ENCODE peak calls at places on chromosomes 2 and 18, in eight cellular contexts. J is lower lobe of right lung; Z is prostate gland; F is heart right ventricle; U is GM23248; R is mesenchymal stem cell; O is osteoblast; Y is CD8-positive, alpha-beta memory T cell. X is an unnamed sample. For H3K4me1 and H3K27me3, the result is how much of the 10 kb centered on the place peaks cover.

GRCh38 chr2:18910843-18911242 is 321.5 kb upstream of the NT5C1B start:
- DNase-seq in U (peak), F (no peak), R (peak), Y (no peak), Z (no peak), O (peak), J (no peak), X (no peak)

GRCh38 chr18:49898421-49898820 is 85.1 kb upstream of the ACAA2 start:
- DNase-seq in Y (peak), F (no peak), Z (peak), O (peak), R (peak), U (peak), J (no peak), X (peak)

GRCh38 chr2:43049836-43050796 is 176.3 kb downstream of the ZFP36L2 start:
- DNase-seq in R (no peak), Z (no peak), F (no peak), Y (no peak), O (peak), U (no peak), J (no peak), X (no peak)

GRCh38 chr2:78418041-78418440 is 607.5 kb upstream of the REG3G start:
- DNase-seq in J (no peak), O (no peak), Z (no peak), Y (no peak), R (peak), U (no peak), F (no peak), X (no peak)

GRCh38 chr18:44143054-44143453 is 537.6 kb upstream of the SETBP1 start:
- DNase-seq in J (no peak), Y (no peak), R (no peak), U (no peak), F (no peak), Z (no peak), O (no peak), X (no peak)

GRCh38 chr2:98346259-98347236 is at the start of gene CNGA3:
- DNase-seq in J (no peak), U (peak), R (peak), Y (no peak), F (no peak), Z (no peak), O (peak), X (no peak)

GRCh38 chr2:191573216-191573615 is 104.7 kb upstream of the NABP1 start:
- DNase-seq in R (no peak), F (no peak), J (no peak), O (no peak), Y (no peak), U (no peak), Z (no peak), X (no peak)

GRCh38 chr2:177429688-177430325 is 37.2 kb downstream of the AGPS start:
- DNase-seq in Z (no peak), J (no peak), Y (no peak), F (no peak), R (peak), U (peak), O (peak), X (no peak)

GRCh38 chr2:207475546-207475945 is 54.2 kb upstream of the CREB1 start:
- DNase-seq in Z (no peak), F (no peak), J (no peak), Y (no peak), R (no peak), O (no peak), U (peak), X (no peak)

GRCh38 chr18:26004827-26005226 is 85.6 kb downstream of the SS18 start:
- DNase-seq in U (no peak), F (no peak), O (no peak), R (no peak), J (no peak), Z (no peak), Y (no peak), X (no peak)

GRCh38 chr2:157509755-157510154 is 65.9 kb upstream of the CYTIP start:
- DNase-seq in Y (no peak), Z (no peak), U (no peak), F (no peak), J (no peak), O (no peak), R (no peak), X (no peak)

GRCh38 chr2:2742745-2743144 is 411.7 kb upstream of the MYT1L start:
- DNase-seq in U (peak), R (no peak), J (no peak), Y (no peak), F (no peak), O (peak), Z (no peak), X (no peak)

GRCh38 chr2:69241039-69241586 is 145.9 kb downstream of the GFPT1 start:
- DNase-seq in J (no peak), Y (no peak), U (no peak), O (no peak), Z (no peak), F (no peak), R (no peak), X (no peak)

GRCh38 chr2:159285929-159286708 is at the start of gene WDSUB1:
- DNase-seq in Y (no peak), J (peak), O (peak), F (peak), Z (peak), U (peak), R (peak), X (no peak)

GRCh38 chr2:144516417-144516980 is 3.4 kb downstream of the ZEB2 start:
- DNase-seq in J (peak), F (peak), R (no peak), Y (no peak), O (peak), U (peak), Z (no peak), X (no peak)

GRCh38 chr2:164967781-164968228 is 12.5 kb upstream of the SLC38A11 start:
- DNase-seq in J (no peak), F (no peak), Y (no peak), O (peak), R (peak), U (peak), Z (peak), X (no peak)

GRCh38 chr2:109173311-109174171 is 44.5 kb downstream of the SH3RF3 start:
- DNase-seq in J (no peak), F (peak), R (peak), O (no peak), Z (peak), Y (no peak), U (peak), X (no peak)

GRCh38 chr18:62131305-62131909 is 55.4 kb downstream of the PIGN start:
- DNase-seq in Z (peak), Y (peak), F (peak), U (peak), R (peak), J (no peak), O (peak), X (peak)

GRCh38 chr2:65025453-65026128 is 30.6 kb upstream of the CEP68 start:
- DNase-seq in J (no peak), R (no peak), Z (no peak), Y (no peak), U (no peak), F (no peak), O (no peak), X (no peak)

GRCh38 chr2:117858892-117859531 is 44.5 kb downstream of the DDX18 start:
- DNase-seq in Z (no peak), R (no peak), O (no peak), U (peak), J (peak), F (no peak), Y (no peak), X (no peak)

GRCh38 chr2:72915907-72916742 is 1.2 kb upstream of the EMX1 start:
- DNase-seq in Z (peak), F (no peak), J (no peak), O (peak), R (peak), Y (peak), U (peak), X (peak)

GRCh38 chr2:39632871-39633270 is 32.8 kb upstream of the TMEM178A start:
- DNase-seq in Y (no peak), J (no peak), Z (no peak), U (peak), R (no peak), O (peak), F (no peak), X (no peak)

GRCh38 chr2:160054984-160055725 is 7.3 kb downstream of the PLA2R1 start:
- DNase-seq in U (peak), Z (no peak), Y (no peak), O (peak), F (no peak), R (no peak), J (no peak), X (no peak)

GRCh38 chr2:35163948-35164347 is 1191.6 kb upstream of the CRIM1 start:
- DNase-seq in F (no peak), J (no peak), U (no peak), Y (no peak), O (no peak), R (no peak), Z (no peak), X (no peak)

GRCh38 chr2:143452817-143453462 is 323.7 kb downstream of the ARHGAP15 start:
- DNase-seq in F (no peak), J (no peak), U (no peak), R (no peak), O (no peak), Y (peak), Z (no peak), X (peak)

GRCh38 chr2:215479536-215480240 is 43.8 kb upstream of the FN1 start:
- DNase-seq in R (no peak), Z (no peak), Y (no peak), J (no peak), F (no peak), O (no peak), U (no peak), X (no peak)

GRCh38 chr2:176239016-176239415 is 30.2 kb upstream of the MTX2 start:
- DNase-seq in Z (no peak), R (no peak), O (no peak), J (no peak), F (no peak), Y (no peak), U (no peak), X (no peak)

GRCh38 chr2:10475221-10475722 is 27.1 kb upstream of the ODC1 start:
- DNase-seq in R (no peak), Z (no peak), U (no peak), Y (no peak), F (no peak), O (peak), J (no peak), X (no peak)

GRCh38 chr2:45014016-45014702 is 4.9 kb upstream of the SIX2 start:
- DNase-seq in Y (no peak), R (no peak), U (peak), Z (no peak), J (no peak), O (peak), F (peak), X (no peak)

GRCh38 chr2:168889635-168890005 is 610 bp downstream of the SPC25 start:
- DNase-seq in F (no peak), R (no peak), O (no peak), Y (no peak), Z (no peak), U (no peak), J (no peak), X (no peak)

GRCh38 chr2:33321236-33321731 is 155.2 kb upstream of the RASGRP3 start:
- DNase-seq in F (no peak), R (peak), J (no peak), Y (no peak), Z (no peak), O (peak), U (peak), X (no peak)

GRCh38 chr2:144117079-144117478 is 402.8 kb downstream of the ZEB2 start:
- DNase-seq in Y (no peak), U (no peak), Z (no peak), F (no peak), J (no peak), R (no peak), O (peak), X (no peak)

GRCh38 chr2:9757430-9758287 is 85.6 kb upstream of the TAF1B start:
- DNase-seq in Z (no peak), R (peak), Y (no peak), J (no peak), O (peak), U (peak), F (no peak), X (no peak)

GRCh38 chr2:175001546-175001945 is 3.6 kb downstream of the CHN1 start:
- DNase-seq in J (no peak), U (no peak), R (no peak), F (no peak), Y (no peak), O (no peak), Z (no peak), X (no peak)

GRCh38 chr2:3595985-3596384 is 1.1 kb downstream of the COLEC11 start:
- DNase-seq in J (no peak), R (peak), F (no peak), Z (no peak), U (no peak), Y (no peak), O (no peak), X (no peak)

GRCh38 chr2:223442874-223443273 is 159.3 kb downstream of the SCG2 start:
- DNase-seq in O (no peak), F (no peak), Y (no peak), R (peak), Z (no peak), U (peak), J (no peak), X (no peak)

GRCh38 chr2:235614900-235615712 is 121.3 kb downstream of the AGAP1 start:
- DNase-seq in F (peak), Z (no peak), Y (no peak), R (peak), O (peak), J (no peak), U (peak), X (no peak)

GRCh38 chr2:205574041-205574440 is 108.3 kb upstream of the NRP2 start:
- DNase-seq in Z (no peak), F (no peak), U (peak), Y (no peak), J (no peak), O (no peak), R (peak), X (no peak)

DNA sequence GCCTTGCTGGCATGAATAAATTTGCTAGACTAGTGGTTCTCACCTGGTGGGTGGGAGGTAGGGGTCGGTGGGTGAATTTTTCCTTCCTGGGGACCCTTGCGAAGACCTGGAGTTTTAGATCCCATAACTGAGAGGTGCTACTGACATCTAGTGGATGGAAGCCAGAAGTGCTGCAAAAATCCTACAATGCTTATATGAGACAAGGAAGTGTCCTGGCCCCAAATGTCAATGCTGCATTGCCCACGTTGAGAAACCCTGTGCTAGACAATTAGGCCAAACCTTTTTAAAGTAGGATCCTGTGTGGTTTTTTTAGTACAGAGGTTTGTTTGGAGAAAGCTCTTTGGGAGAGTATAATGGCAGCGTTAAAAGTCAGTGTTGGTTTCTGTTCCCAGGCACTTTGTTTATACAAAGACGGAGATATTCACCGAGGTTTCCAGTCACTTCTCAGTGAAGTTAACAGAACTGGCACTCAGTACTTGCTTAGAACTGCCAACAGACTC is 9.6 kb downstream of the SERPINB8 start:
- DNase-seq in O (peak), Z (peak), F (no peak), U (peak), Y (peak), R (peak), J (no peak), X (no peak)
- H3K4me3 ChIP-seq in O (peak), Z (peak), F (peak), U (peak), Y (no peak), R (peak), J (peak), X (no peak)

DNA sequence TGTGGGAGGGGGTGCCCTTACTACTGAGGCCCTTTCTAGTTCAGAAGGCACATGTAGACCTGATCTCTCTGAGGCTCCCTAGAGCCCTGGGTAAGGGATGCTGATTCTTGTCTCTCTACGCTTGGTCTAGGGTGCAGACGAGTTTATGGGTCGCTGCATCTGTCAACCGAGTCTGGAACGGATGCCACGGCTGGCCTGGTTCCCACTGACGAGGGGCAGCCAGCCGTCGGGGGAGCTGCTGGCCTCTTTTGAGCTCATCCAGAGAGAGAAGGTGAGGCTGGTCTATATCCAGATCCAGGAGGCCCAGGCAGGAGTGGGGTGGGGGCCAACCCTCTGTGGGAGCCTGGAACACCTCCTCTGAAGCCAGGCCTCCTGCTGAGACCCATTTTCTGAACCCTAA is 147.2 kb downstream of the DYSF start:
- DNase-seq in R (no peak), F (no peak), O (peak), J (no peak), Z (no peak), Y (no peak), U (no peak), X (no peak)
- H3K4me1 ChIP-seq in R (under half), F (under half), O (under half), J (under half), Z (under half), Y (under half), U (under half), X (under half)

GRCh38 chr18:48136051-48136543 is 205.6 kb upstream of the SMAD2 start:
- DNase-seq in Y (no peak), U (no peak), O (peak), J (peak), F (peak), Z (no peak), R (no peak), X (no peak)
- H3K27me3 ChIP-seq in Y (under half), U (half or more), O (under half), J (under half), F (under half), Z (under half), R (under half), X (under half)

DNA sequence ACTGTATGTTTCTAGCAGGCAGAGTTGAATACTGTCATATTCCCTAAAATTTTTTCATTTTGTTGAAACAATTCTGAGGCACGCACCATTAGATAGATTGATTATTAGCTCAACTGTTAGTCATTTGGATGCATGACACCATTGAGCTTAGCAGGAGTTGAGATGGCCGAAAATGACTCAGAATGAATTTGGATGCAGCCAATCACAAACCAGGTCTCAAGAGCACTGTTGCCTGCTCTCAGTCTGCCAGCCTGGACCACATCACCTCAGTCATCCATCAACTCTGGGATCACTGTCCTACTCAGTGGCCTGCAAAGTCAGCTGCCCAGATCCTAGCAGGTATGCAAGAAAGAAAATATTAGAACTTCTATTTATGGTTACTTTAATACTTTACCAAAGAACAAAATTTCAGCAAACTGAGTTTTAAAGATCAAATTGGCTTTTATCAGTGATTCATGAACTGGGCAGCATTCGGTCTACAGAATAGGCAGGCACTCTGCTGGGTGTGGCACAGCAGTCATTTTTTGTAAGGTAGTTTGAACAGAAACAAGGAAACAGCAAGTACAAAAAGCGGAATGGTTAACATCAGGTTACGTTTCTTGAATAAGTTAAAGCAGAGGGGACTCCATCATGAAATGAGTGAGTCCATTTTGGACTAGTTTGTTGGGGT is 152.7 kb upstream of the ARHGAP28 start:
- DNase-seq in F (no peak), U (no peak), Z (no peak), O (no peak), J (no peak), Y (no peak), R (no peak), X (no peak)
- H3K4me3 ChIP-seq in F (no peak), U (no peak), Z (no peak), O (no peak), J (no peak), Y (no peak), R (no peak), X (no peak)

DNA sequence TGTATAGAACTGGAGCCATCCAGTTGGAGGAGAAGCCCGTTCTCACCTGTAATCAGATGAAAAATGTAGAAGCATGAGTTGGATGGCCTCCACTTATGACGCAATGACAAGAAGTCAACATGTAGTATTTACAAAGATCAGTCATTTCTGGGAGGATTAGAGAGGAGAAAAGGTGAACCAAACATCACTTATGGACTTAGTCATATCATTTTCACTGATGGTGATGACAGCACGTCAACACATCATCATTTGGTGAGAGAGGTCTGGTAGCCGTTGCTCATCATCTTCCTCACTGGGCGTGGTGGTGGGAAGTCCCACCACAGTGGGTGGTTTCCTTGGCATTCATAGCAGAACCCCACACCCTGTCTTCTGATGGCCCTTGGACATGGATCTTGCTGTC is 264.2 kb upstream of the EPAS1 start:
- DNase-seq in Y (no peak), J (no peak), F (no peak), R (no peak), U (no peak), O (no peak), Z (no peak), X (no peak)
- H3K4me1 ChIP-seq in Y (under half), J (under half), F (under half), R (under half), U (under half), O (under half), Z (under half), X (under half)

DNA sequence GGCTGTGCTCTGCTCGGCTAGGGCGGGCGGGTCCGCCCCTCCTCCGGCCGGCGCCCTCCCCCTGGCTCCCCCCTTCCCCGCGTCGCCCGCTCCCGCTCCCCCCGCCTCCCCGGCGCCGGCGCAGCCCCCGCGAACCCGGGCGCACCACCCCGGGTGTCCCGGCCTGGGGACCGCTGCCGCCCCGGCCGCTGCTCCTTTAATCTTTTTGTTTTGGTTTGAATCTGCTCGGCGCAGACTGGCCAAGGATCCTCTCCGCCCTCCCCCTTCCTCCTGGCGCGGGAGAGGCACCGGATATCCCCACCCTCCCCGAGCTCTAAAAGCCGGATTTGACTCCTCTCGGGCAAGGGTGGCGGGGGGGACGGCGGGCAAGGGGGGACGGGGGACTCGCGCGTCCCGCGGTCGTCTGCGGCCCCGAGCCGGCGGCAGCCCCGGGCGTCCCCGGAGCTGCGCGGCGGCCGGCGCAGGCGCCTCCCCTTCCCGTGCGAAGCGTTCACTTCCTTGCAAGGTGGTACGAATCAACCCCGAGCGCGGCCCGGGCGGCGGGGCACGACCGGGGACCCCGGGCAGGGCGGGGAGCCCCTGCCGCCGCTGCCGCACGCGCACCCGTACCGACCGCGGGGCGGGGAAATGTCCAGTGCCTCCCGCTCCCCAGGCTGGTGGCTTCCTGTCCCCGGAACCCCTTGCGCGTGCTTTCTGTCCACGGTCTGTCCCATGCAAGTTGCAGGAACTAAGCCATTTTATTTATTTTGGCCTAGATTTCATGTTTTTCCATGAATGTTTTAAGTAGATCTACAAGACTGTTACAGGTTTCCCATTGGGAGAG is at the start of gene PTGR3:
- DNase-seq in U (peak), R (peak), O (peak), Y (peak), F (peak), Z (peak), J (peak), X (peak)
- H3K27me3 ChIP-seq in U (under half), R (under half), O (under half), Y (under half), F (under half), Z (under half), J (under half), X (under half)